ENCODE peak calls at places on chromosome 4, in ten cellular contexts. K is endodermal cell, P is BJ, W is astrocyte, T is sigmoid colon, H is heart right ventricle, R is prostate gland, L is left ventricle myocardium inferior, S is mammary epithelial cell, F is Peyer's patch. D is an unnamed sample. For H3K27me3, the result is how much of the 10 kb centered on the place peaks cover.

GRCh38 chr4:114383055-114383454 is 215.6 kb upstream of the UGT8 start:
- DNase-seq in K (no peak), R (no peak), W (peak), T (no peak), P (no peak), L (no peak), F (no peak), H (no peak), S (no peak), D (no peak)

GRCh38 chr4:91963489-91963888 is 340.3 kb upstream of the GRID2 start:
- DNase-seq in W (peak), R (no peak), P (no peak), L (no peak), K (no peak), S (peak), T (no peak), F (no peak), H (no peak), D (peak)

GRCh38 chr4:21366312-21366711 is 582.3 kb downstream of the KCNIP4 start:
- DNase-seq in L (no peak), S (no peak), K (no peak), R (no peak), W (no peak), H (no peak), T (no peak), F (no peak), P (no peak), D (peak)

GRCh38 chr4:14596904-14597303 is 405.4 kb upstream of the CPEB2 start:
- DNase-seq in H (no peak), R (no peak), K (peak), W (no peak), F (no peak), L (no peak), T (no peak), S (peak), P (no peak), D (no peak)

GRCh38 chr4:2302387-2303119 is 40.6 kb upstream of the MXD4 start:
- DNase-seq in S (no peak), H (no peak), K (peak), W (no peak), F (no peak), R (no peak), L (no peak), P (no peak), T (no peak), D (no peak)

GRCh38 chr4:138909605-138910004 is 106.0 kb upstream of the NOCT start:
- DNase-seq in T (no peak), L (no peak), S (no peak), W (no peak), F (no peak), P (no peak), H (no peak), R (no peak), K (no peak), D (no peak)

GRCh38 chr4:73922317-73922716 is 53.1 kb downstream of the CXCL1 start:
- DNase-seq in R (no peak), F (no peak), H (no peak), P (no peak), K (no peak), S (no peak), L (no peak), W (no peak), T (no peak), D (no peak)

GRCh38 chr4:13588954-13589353 is 38.6 kb downstream of the BOD1L1 start:
- DNase-seq in H (no peak), S (no peak), T (no peak), F (no peak), L (no peak), R (no peak), W (no peak), P (no peak), K (no peak), D (no peak)

GRCh38 chr4:176999943-177000543 is 207.3 kb upstream of the VEGFC start:
- DNase-seq in L (no peak), S (peak), K (no peak), P (no peak), F (no peak), T (no peak), W (no peak), R (peak), H (no peak), D (no peak)

GRCh38 chr4:8333726-8334460 is 64.3 kb downstream of the HTRA3 start:
- DNase-seq in S (no peak), P (no peak), L (no peak), K (peak), H (no peak), R (no peak), W (no peak), T (peak), F (no peak), D (no peak)

GRCh38 chr4:8336412-8337075 is 67.0 kb downstream of the HTRA3 start:
- DNase-seq in S (peak), R (no peak), W (no peak), T (peak), L (no peak), H (no peak), P (no peak), F (no peak), K (no peak), D (peak)

GRCh38 chr4:22348410-22348809 is 167.5 kb downstream of the ADGRA3 start:
- DNase-seq in T (no peak), H (no peak), F (no peak), R (no peak), W (peak), P (peak), L (no peak), S (no peak), K (no peak), D (no peak)

GRCh38 chr4:169159614-169160013 is 111.1 kb downstream of the SH3RF1 start:
- DNase-seq in T (no peak), K (no peak), F (no peak), W (peak), H (no peak), L (no peak), R (no peak), P (no peak), S (peak), D (no peak)

DNA sequence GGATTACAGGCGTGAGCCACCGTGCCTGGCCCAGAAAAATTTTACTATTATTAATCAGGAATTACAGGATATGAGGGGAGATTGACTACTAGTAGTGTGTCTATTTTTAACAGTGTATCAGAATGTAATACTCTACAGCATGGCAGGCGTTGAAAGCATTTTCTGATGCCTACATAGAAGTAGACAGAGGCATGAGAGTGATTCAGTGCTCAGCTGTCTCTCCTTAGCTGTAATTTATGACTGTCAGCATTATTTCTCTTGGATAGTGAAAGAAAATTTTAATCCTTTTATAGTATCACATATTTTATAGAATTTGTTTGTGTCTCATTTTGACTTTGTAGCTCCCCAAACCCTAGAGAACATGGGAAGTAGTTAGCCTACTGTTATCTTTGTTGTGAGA is 20.7 kb downstream of the ARHGAP24 start:
- DNase-seq in S (no peak), P (no peak), F (no peak), K (no peak), H (no peak), L (no peak), T (no peak), R (no peak), W (no peak), D (no peak)
- H3K4me3 ChIP-seq in S (no peak), P (no peak), F (no peak), K (no peak), H (no peak), L (peak), T (no peak), R (no peak), W (no peak), D (no peak)

GRCh38 chr4:98150092-98150761 is 7.0 kb upstream of the STPG2 start:
- DNase-seq in R (no peak), S (no peak), K (no peak), P (no peak), L (no peak), W (no peak), F (no peak), H (no peak), T (no peak), D (no peak)

GRCh38 chr4:98148856-98149255 is 5.6 kb upstream of the STPG2 start:
- DNase-seq in T (no peak), P (no peak), S (no peak), R (no peak), L (no peak), H (no peak), K (no peak), F (no peak), W (no peak), D (no peak)

GRCh38 chr4:98151145-98151929 is 8.1 kb upstream of the STPG2 start:
- DNase-seq in F (no peak), T (no peak), K (no peak), P (no peak), S (no peak), W (no peak), R (no peak), H (no peak), L (no peak), D (no peak)
- TF ChIP-seq CTCF in F (no peak), T (no peak), K (no peak), P (no peak), S (no peak), W (no peak), R (no peak), H (no peak), L (no peak), D (no peak)

GRCh38 chr4:1170805-1171305 is 1.5 kb downstream of the SPON2 start:
- DNase-seq in K (no peak), H (no peak), W (no peak), F (no peak), T (peak), L (no peak), S (no peak), R (no peak), P (no peak), D (no peak)

GRCh38 chr4:1171306-1172227 is 816 bp downstream of the SPON2 start:
- DNase-seq in W (no peak), H (no peak), P (no peak), S (no peak), T (peak), L (no peak), R (no peak), K (peak), F (peak), D (no peak)

GRCh38 chr4:1174941-1175634 is 2.7 kb upstream of the SPON2 start:
- DNase-seq in R (no peak), W (no peak), S (no peak), F (peak), K (peak), P (no peak), T (peak), H (no peak), L (no peak), D (no peak)

GRCh38 chr4:1172228-1172851 is at the start of gene SPON2:
- DNase-seq in R (no peak), W (no peak), L (no peak), T (peak), K (peak), S (no peak), F (peak), H (peak), P (no peak), D (no peak)

GRCh38 chr4:1172971-1173757 is 781 bp upstream of the SPON2 start:
- DNase-seq in P (peak), H (no peak), F (peak), R (no peak), W (no peak), L (no peak), T (peak), S (no peak), K (peak), D (no peak)
- H3K27me3 ChIP-seq in P (under half), H (under half), F (under half), R (under half), W (under half), L (under half), T (under half), S (under half), K (half or more), D (half or more)

GRCh38 chr4:157223446-157223845 is 2.9 kb downstream of the GRIA2 start:
- DNase-seq in W (no peak), T (no peak), K (no peak), R (no peak), L (no peak), H (no peak), S (no peak), F (no peak), P (no peak), D (no peak)
- H3K4me3 ChIP-seq in W (no peak), T (no peak), K (no peak), R (no peak), L (no peak), H (no peak), S (no peak), F (no peak), P (no peak), D (no peak)

DNA sequence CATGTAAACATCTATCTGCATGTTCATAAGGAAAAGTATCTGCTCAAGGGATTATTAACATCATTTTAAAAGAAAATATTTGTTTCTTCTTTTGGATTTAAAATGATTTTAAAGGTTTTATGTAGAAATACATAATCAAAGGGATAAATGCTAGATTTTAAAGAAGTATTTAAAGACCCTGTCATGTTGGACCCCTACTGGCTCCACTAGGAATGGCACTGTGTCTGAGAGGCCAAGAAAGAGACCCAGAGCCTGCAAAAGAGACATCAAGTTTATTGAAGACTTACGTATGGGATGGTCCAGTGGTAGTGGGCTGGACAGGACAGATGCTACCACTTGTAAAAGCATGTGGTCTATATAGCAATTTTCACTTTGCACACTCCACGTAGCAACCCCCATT is 78.7 kb upstream of the PCDH18 start:
- DNase-seq in L (no peak), W (no peak), F (no peak), P (no peak), T (no peak), S (no peak), H (no peak), K (peak), R (no peak), D (no peak)
- TF ChIP-seq CTCF in L (peak), W (peak), F (no peak), P (peak), T (no peak), S (peak), H (peak), K (peak), R (no peak), D (peak)

DNA sequence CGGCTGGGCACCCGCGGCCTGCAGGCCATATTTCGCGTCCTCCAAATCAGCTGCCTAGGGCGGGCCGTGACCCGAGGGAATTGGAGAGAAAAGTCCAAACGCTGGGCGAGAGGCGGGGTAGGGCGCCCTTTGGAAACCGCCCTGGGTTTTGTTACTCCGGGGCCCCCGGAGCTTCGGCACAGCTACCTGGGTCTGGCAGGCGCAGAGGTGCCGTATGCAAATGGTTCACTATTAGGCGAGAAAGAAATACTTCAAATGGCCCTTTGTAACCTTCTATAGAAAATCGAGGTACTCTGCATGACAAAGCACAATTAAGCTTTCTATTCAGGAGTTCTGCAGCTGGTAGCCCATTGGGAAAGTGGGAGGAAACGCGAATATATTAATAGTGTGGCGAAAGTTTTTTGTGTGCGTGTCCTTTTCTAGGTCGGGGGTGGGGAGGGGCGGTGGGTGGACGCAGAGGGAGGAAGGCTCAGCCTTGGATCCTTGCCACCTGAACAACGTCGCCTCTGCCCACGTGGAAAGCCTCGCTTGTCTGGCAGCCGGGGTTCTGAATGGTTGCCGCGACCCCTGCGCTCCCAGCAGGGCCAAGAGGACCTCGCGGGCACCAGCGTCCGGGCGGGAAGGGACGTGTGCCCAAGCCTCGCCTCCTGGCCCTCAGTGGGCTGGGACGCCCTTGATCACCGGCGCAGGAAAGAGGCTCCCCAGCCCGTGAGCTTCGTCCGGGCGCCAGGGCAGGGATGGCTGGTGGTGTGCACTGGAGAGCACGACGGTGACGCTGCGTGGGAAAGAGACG is 9.5 kb downstream of the GSX2 start:
- DNase-seq in P (no peak), K (peak), T (no peak), W (no peak), L (no peak), F (peak), S (no peak), R (no peak), H (no peak), D (no peak)
- H3K27me3 ChIP-seq in P (under half), K (half or more), T (under half), W (half or more), L (half or more), F (under half), S (under half), R (under half), H (half or more), D (half or more)

GRCh38 chr4:5712517-5712916 is 1.5 kb downstream of the EVC start:
- DNase-seq in F (no peak), K (peak), R (no peak), P (no peak), W (peak), S (peak), T (no peak), H (no peak), L (no peak), D (no peak)
- H3K4me3 ChIP-seq in F (no peak), K (peak), R (no peak), P (peak), W (peak), S (peak), T (no peak), H (no peak), L (no peak), D (peak)

DNA sequence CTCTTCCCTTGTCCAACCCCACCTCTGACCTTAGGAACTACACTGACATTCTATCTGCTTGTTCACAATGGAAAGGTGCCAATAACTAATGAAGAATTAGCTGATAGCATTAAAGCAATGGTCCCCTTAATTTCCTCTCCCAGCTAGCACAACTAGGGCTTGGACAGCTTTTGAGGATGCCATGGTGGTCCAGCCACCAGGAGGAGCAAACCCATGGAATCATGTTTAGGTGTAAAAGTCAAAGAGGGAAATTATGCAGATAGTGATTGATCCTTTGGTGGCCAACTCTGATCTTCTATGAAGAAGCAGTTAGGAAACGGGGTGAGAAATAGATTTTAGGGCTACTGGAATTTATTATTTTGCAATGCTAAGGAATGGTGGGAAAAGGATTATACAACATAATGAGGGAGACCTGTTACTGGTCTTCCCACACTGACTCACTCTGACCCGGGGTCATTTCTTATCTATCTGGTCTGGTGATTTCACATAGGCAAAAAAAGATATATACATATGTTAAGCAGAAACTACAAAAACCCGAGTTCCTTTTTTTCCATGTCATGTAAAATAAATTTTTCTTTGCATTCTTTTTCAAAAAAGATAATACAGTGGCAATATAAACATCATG is 45.8 kb upstream of the FBXW7 start:
- DNase-seq in H (no peak), S (no peak), P (no peak), W (no peak), R (no peak), L (no peak), K (peak), F (no peak), T (no peak), D (no peak)
- TF ChIP-seq CTCF in H (no peak), S (peak), P (peak), W (no peak), R (no peak), L (no peak), K (peak), F (no peak), T (no peak), D (no peak)

DNA sequence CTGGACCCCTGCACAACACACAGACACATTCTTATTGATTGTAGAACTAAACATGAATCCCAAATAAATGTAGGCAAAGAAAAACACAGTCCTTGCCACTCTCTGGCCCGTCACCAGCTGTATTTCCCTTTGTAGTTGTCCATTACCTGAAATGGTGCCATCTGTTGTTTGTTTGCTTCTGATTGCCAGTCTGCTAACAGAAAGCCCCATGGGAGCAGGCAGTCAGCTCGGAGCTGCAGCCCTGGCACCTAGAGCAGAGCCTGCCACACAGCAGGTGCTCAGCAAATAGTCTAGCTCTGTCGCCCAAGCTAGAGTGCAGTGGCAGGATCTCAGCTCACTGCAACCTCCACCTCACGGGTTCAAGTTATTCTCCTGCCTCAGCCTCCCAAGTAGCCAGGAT is 28.9 kb downstream of the CPLX1 start:
- DNase-seq in H (no peak), P (no peak), S (no peak), R (no peak), L (no peak), T (no peak), K (no peak), F (no peak), W (no peak), D (no peak)
- H3K27me3 ChIP-seq in H (half or more), P (under half), S (under half), R (under half), L (half or more), T (under half), K (under half), F (under half), W (half or more), D (under half)